ENCODE peak calls at places on chromosome 2, in seven cellular contexts. V is H9, F is GM23248, P is thoracic aorta, E is OCI-LY7, N is aorta, S is cardiac muscle cell. L is an unnamed sample.

GRCh38 chr2:39606585-39606984 is 59.1 kb upstream of the TMEM178A start:
- DNase-seq in V (peak; percentile 31), F (no peak), P (no peak), E (no peak), N (no peak), S (no peak), L (no peak)

GRCh38 chr2:102436284-102436683 is 13.3 kb downstream of the IL18RAP start:
- DNase-seq in V (no peak), F (no peak), P (no peak), E (no peak), N (no peak), S (no peak), L (no peak)

GRCh38 chr2:232882505-232883115 is 12.5 kb downstream of the SNORC start:
- DNase-seq in V (no peak), F (no peak), P (no peak), E (no peak), N (no peak), S (no peak), L (no peak)

GRCh38 chr2:77579076-77579769 is 57.0 kb upstream of the LRRTM4 start:
- DNase-seq in V (no peak), F (no peak), P (no peak), E (no peak), N (no peak), S (no peak), L (no peak)

GRCh38 chr2:37526323-37526722 is 145.1 kb downstream of the CDC42EP3 start:
- DNase-seq in V (no peak), F (no peak), P (no peak), E (peak; percentile 41), N (no peak), S (no peak), L (no peak)

GRCh38 chr2:184906160-184906559 is 307.8 kb downstream of the ZNF804A start:
- DNase-seq in V (no peak), F (no peak), P (no peak), E (no peak), N (no peak), S (no peak), L (no peak)

GRCh38 chr2:127043367-127044164 is 63.4 kb downstream of the BIN1 start:
- DNase-seq in V (no peak), F (no peak), P (no peak), E (no peak), N (peak; percentile 75), S (no peak), L (no peak)

GRCh38 chr2:42026332-42026731 is 21.5 kb upstream of the PKDCC start:
- DNase-seq in V (no peak), F (no peak), P (no peak), E (no peak), N (no peak), S (no peak), L (no peak)

GRCh38 chr2:145598434-145598833 is 1078.5 kb upstream of the ZEB2 start:
- DNase-seq in V (no peak), F (peak; percentile 83), P (no peak), E (no peak), N (no peak), S (no peak), L (no peak)

GRCh38 chr2:187453078-187453641 is 5.1 kb upstream of the CALCRL start:
- DNase-seq in V (no peak), F (peak; percentile 54), P (no peak), E (no peak), N (no peak), S (peak; percentile 22), L (no peak)

GRCh38 chr2:131509615-131510014 is 17.4 kb upstream of the MZT2A start:
- DNase-seq in V (no peak), F (no peak), P (no peak), E (no peak), N (no peak), S (no peak), L (no peak)

GRCh38 chr2:162007447-162008040 is 66.5 kb downstream of the DPP4 start:
- DNase-seq in V (no peak), F (peak; percentile 32), P (no peak), E (peak; percentile 11), N (no peak), S (no peak), L (peak; percentile 31)

GRCh38 chr2:233413529-233414272 is 59.4 kb downstream of the DGKD start:
- DNase-seq in V (no peak), F (peak; percentile 88), P (peak; percentile 59), E (no peak), N (peak; percentile 93), S (no peak), L (no peak)

GRCh38 chr2:12456293-12457151 is 260.2 kb upstream of the TRIB2 start:
- DNase-seq in V (no peak), F (peak; percentile 99), P (peak; percentile 79), E (peak; percentile 26), N (peak; percentile 88), S (peak; percentile 90), L (peak; percentile 89)

GRCh38 chr2:43104763-43105162 is 121.6 kb downstream of the ZFP36L2 start:
- DNase-seq in V (no peak), F (no peak), P (no peak), E (no peak), N (no peak), S (no peak), L (no peak)

GRCh38 chr2:170817999-170818293 is 1.3 kb downstream of the GAD1 start:
- DNase-seq in V (no peak), F (no peak), P (no peak), E (no peak), N (peak; percentile 82), S (no peak), L (no peak)

GRCh38 chr2:71578665-71579371 is 125.5 kb downstream of the DYSF start:
- DNase-seq in V (no peak), F (peak; percentile 84), P (peak; percentile 62), E (no peak), N (peak; percentile 91), S (no peak), L (no peak)

GRCh38 chr2:188966728-188967127 is 7.4 kb upstream of the COL3A1 start:
- DNase-seq in V (no peak), F (no peak), P (no peak), E (no peak), N (no peak), S (no peak), L (no peak)

GRCh38 chr2:62511636-62512035 is 5.6 kb upstream of the TMEM17 start:
- DNase-seq in V (no peak), F (no peak), P (no peak), E (no peak), N (no peak), S (no peak), L (no peak)

GRCh38 chr2:176127769-176128072 is 1.8 kb upstream of the HOXD8 start:
- DNase-seq in V (no peak), F (no peak), P (no peak), E (no peak), N (no peak), S (no peak), L (no peak)

GRCh38 chr2:235011929-235012631 is 60.3 kb downstream of the SH3BP4 start:
- DNase-seq in V (no peak), F (no peak), P (no peak), E (no peak), N (no peak), S (no peak), L (no peak)
- H3K4me1 ChIP-seq in V (peaks cover 10% of the 10 kb centered on the region), F (peaks cover 9% of the 10 kb centered on the region), P (no peaks in the 10 kb centered on the region), E (no peaks in the 10 kb centered on the region), N (no peaks in the 10 kb centered on the region), S (peaks cover 38% of the 10 kb centered on the region), L (peaks cover 5% of the 10 kb centered on the region)

GRCh38 chr2:109694190-109694589 is 80.0 kb downstream of the SOWAHC start:
- DNase-seq in V (no peak), F (peak; percentile 48), P (no peak), E (no peak), N (no peak), S (no peak), L (no peak)

GRCh38 chr2:109689973-109690372 is 75.8 kb downstream of the SOWAHC start:
- DNase-seq in V (no peak), F (no peak), P (no peak), E (no peak), N (no peak), S (no peak), L (no peak)

GRCh38 chr2:109690822-109691541 is 76.8 kb downstream of the SOWAHC start:
- DNase-seq in V (no peak), F (no peak), P (no peak), E (no peak), N (peak; percentile 87), S (no peak), L (peak; percentile 99)

GRCh38 chr2:109690457-109690821 is 76.3 kb downstream of the SOWAHC start:
- DNase-seq in V (no peak), F (no peak), P (no peak), E (no peak), N (no peak), S (no peak), L (no peak)

GRCh38 chr2:109692013-109692738 is 78.0 kb downstream of the SOWAHC start:
- DNase-seq in V (no peak), F (no peak), P (no peak), E (no peak), N (no peak), S (no peak), L (no peak)
- H3K27ac ChIP-seq in V (no peak overlapping the region), F (no peak overlapping the region), P (peak overlapping the region; percentile 67), E (no peak overlapping the region), N (peak overlapping the region; percentile 95), S (peak overlapping the region; percentile 70), L (peak overlapping the region; percentile 97)

DNA sequence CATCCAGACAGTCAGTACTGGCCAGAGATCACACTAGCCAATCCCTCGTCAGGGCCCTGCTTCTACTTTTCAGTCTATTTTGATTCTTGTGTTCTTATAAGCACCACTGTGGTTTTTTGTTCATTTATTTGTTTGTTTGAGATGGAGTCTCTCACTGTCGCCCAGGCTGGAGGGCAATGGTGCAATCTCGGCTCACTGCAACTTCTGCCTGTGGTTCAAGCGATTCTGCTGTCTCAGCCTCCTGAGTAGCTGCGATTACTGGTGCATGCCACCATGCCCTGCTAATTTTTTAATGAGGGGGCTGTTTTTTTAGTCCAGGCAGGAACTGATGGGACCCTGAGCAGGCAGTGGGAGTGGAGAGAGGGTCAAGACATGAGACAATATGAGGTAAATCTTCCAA is 64.9 kb upstream of the KIF5C start:
- DNase-seq in V (no peak), F (no peak), P (no peak), E (no peak), N (no peak), S (no peak), L (no peak)
- H3K4me1 ChIP-seq in V (peaks cover 9% of the 10 kb centered on the region), F (peaks cover 14% of the 10 kb centered on the region), P (peaks cover 22% of the 10 kb centered on the region), E (peaks cover 7% of the 10 kb centered on the region), N (no peaks in the 10 kb centered on the region), S (no peaks in the 10 kb centered on the region), L (no peaks in the 10 kb centered on the region)

GRCh38 chr2:224596289-224596688 is 11.1 kb upstream of the CUL3 start:
- DNase-seq in V (no peak), F (no peak), P (no peak), E (no peak), N (no peak), S (no peak), L (no peak)

GRCh38 chr2:224595518-224595917 is 10.4 kb upstream of the CUL3 start:
- DNase-seq in V (no peak), F (no peak), P (no peak), E (no peak), N (no peak), S (no peak), L (no peak)

GRCh38 chr2:224594840-224595239 is 9.7 kb upstream of the CUL3 start:
- DNase-seq in V (no peak), F (peak; percentile 41), P (no peak), E (no peak), N (no peak), S (no peak), L (no peak)

GRCh38 chr2:224601923-224602322 is 16.8 kb upstream of the CUL3 start:
- DNase-seq in V (no peak), F (no peak), P (no peak), E (no peak), N (no peak), S (no peak), L (no peak)

GRCh38 chr2:224598669-224599068 is 13.5 kb upstream of the CUL3 start:
- DNase-seq in V (no peak), F (no peak), P (no peak), E (no peak), N (no peak), S (no peak), L (no peak)
- H3K27ac ChIP-seq in V (no peak overlapping the region), F (no peak overlapping the region), P (no peak overlapping the region), E (no peak overlapping the region), N (no peak overlapping the region), S (no peak overlapping the region), L (no peak overlapping the region)